ENCODE peak calls at places on chromosomes 11 and 22, in five cellular contexts. A, I, C, G and L are unnamed samples.

GRCh38 chr11:128796275-128796674 is 70.8 kb downstream of the KCNJ1 start:
- DNase-seq in A (no peak), I (no peak), C (no peak), G (no peak), L (no peak)

GRCh38 chr11:93668171-93668570 is 6.7 kb downstream of the CEP295 start:
- DNase-seq in A (no peak), I (no peak), C (no peak), G (no peak), L (no peak)

GRCh38 chr22:26043031-26043430 is 126.2 kb upstream of the SEZ6L start:
- DNase-seq in A (no peak), I (no peak), C (no peak), G (no peak), L (no peak)

GRCh38 chr11:3859373-3859881 is 4.0 kb downstream of the STIM1 start:
- DNase-seq in A (peak; percentile 53), I (no peak), C (peak; percentile 54), G (no peak), L (peak; percentile 73)

GRCh38 chr22:46073683-46074504 is 76.4 kb upstream of the PPARA start:
- DNase-seq in A (no peak), I (peak; percentile 83), C (peak; percentile 50), G (peak; percentile 43), L (peak; percentile 43)

GRCh38 chr11:67656278-67656922 is 5.9 kb upstream of the ACY3 start:
- DNase-seq in A (no peak), I (no peak), C (no peak), G (no peak), L (no peak)

GRCh38 chr22:22913989-22914388 is 26.4 kb downstream of the IGLL5 start:
- DNase-seq in A (peak; percentile 48), I (no peak), C (no peak), G (no peak), L (no peak)

GRCh38 chr11:57392421-57393105 is 2.1 kb upstream of the PRG2 start:
- DNase-seq in A (no peak), I (no peak), C (no peak), G (no peak), L (no peak)

GRCh38 chr22:32080904-32081303 is 37.8 kb downstream of the SLC5A1 start:
- DNase-seq in A (peak; percentile 24), I (no peak), C (peak; percentile 39), G (no peak), L (peak; percentile 45)

GRCh38 chr11:76277298-76278175 is 71.2 kb upstream of the WNT11 start:
- DNase-seq in A (no peak), I (no peak), C (no peak), G (no peak), L (no peak)

GRCh38 chr11:28963189-28963588 is 855.0 kb downstream of the METTL15 start:
- DNase-seq in A (no peak), I (no peak), C (no peak), G (no peak), L (no peak)

GRCh38 chr11:126115253-126115540 is 52.5 kb upstream of the CDON start:
- DNase-seq in A (no peak), I (no peak), C (peak; percentile 71), G (peak; percentile 69), L (peak; percentile 91)

GRCh38 chr11:7538466-7539454 is 25.0 kb downstream of the PPFIBP2 start:
- DNase-seq in A (no peak), I (no peak), C (no peak), G (no peak), L (no peak)

DNA sequence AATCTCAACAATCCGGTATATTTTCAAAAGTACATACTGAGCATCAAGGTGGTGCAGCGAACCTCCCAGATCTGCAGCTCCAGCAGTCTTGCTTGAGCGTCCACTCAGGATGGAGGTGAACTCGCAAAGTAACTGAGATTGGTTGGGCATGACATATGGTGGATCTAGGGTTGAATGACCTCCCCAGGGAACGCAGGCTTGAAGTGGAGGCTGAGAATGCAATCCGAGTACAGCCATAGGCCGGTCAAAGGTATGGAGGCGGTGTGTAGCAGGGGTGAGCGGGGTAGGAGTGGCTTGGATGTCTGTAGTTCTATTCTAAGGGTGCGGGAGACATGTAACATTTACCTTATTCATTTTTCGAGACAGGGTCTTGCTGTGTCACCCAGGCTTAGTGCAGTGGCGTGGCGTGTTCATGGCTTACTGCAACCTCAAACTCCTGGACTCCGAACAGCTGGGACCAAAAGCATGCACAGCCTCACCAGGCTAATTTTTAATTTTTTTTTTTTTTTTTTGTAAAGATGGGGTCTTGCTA is 631 bp upstream of the C22orf39 start:
- DNase-seq in A (peak; percentile 84), I (no peak), C (peak; percentile 57), G (no peak), L (peak; percentile 28)
- TF ChIP-seq POLR2A in A (no peak), I (no peak), C (no peak), G (no peak), L (no peak)

GRCh38 chr11:117944554-117944953 is 15.4 kb upstream of the TMPRSS13 start:
- DNase-seq in A (no peak), I (no peak), C (no peak), G (no peak), L (peak; percentile 18)
- H3K27ac ChIP-seq in A (no peak overlapping the region), I (no peak overlapping the region), C (no peak overlapping the region), G (no peak overlapping the region), L (no peak overlapping the region)

DNA sequence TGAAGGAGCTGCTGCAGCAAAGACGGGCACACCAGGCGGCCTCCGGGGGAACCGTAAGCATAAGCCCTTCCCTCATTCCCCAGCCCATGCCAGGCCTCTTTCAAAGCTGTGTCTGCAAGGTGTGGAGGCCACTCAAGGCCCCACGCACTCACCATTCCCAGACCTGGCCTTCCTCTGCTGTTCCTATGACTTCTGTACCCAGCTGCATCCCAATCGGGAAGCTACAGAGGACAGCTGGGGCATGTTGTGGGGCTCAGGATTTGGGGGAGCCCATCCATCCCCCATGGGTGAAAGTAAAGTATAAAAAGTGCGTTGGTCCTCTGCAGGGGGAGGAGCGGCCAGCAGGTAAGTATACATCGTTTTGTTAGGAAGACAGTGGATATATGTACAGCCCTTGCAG is 2.2 kb downstream of the POU2AF3 start:
- DNase-seq in A (no peak), I (no peak), C (no peak), G (no peak), L (no peak)
- TF ChIP-seq EP300 in A (no peak), I (no peak), C (no peak), G (no peak), L (no peak)

GRCh38 chr22:39311592-39312400 is 7.6 kb downstream of the RPL3 start:
- DNase-seq in A (no peak), I (no peak), C (no peak), G (no peak), L (no peak)
- TF ChIP-seq POLR2A in A (peak; percentile 81), I (no peak), C (no peak), G (no peak), L (no peak)

DNA sequence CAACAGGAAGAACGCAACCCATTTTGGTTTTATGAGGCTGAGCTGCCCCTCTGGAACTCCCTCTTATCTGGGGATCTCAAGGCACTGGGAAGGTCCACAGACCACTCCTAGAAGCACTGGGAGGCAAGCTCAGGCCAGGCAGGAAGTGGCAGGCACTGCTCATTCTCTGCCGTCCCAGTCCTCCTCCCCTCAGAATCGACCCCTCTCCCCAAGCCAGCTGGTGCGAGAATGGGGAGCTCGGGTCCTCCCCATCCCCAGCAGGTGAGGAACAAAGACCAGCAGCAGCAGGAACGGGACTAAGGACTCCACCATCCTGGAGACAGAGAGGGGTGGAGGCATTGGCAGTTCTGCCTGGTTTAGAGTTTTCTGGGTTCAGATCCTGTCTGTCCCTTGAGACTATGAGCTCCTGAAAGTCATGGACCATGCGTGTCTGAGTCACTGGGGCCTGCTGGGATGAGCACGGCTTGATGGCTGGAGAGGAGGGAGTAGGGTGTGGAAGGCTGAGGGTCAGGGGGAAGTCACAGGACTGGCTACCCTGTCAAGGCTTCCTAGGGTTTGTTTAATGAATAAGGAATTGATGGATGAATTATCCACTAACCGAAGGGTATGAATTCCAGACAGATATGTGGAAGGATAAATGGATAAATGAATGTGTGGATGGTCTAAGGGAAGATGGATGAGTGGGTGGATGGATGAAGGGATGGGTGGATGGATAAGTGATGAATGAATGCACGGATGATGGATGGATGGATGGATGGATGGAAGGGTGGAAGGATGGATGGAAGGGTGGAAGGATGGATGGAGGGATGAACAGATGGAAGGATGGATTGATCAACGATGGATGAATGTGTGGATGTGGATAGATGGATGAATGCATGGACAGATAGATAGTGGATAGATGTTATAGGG is 6.4 kb downstream of the MYEOV start:
- DNase-seq in A (peak; percentile 42), I (peak; percentile 79), C (no peak), G (no peak), L (no peak)
- H3K27ac ChIP-seq in A (peak overlapping the region; percentile 69), I (peak overlapping the region; percentile 48), C (no peak overlapping the region), G (no peak overlapping the region), L (peak overlapping the region; percentile 95)

GRCh38 chr11:2529173-2529572 is 84.4 kb downstream of the KCNQ1 start:
- DNase-seq in A (no peak), I (peak; percentile 63), C (peak; percentile 3), G (peak; percentile 3), L (no peak)

GRCh38 chr11:2526808-2527381 is 82.1 kb downstream of the KCNQ1 start:
- DNase-seq in A (peak; percentile 36), I (peak; percentile 80), C (peak; percentile 87), G (peak; percentile 14), L (peak; percentile 87)

GRCh38 chr11:2527621-2528291 is 82.9 kb downstream of the KCNQ1 start:
- DNase-seq in A (no peak), I (peak; percentile 75), C (peak; percentile 35), G (peak; percentile 15), L (no peak)

GRCh38 chr11:2529636-2530035 is 84.8 kb downstream of the KCNQ1 start:
- DNase-seq in A (no peak), I (peak; percentile 76), C (peak; percentile 6), G (peak; percentile 15), L (no peak)

GRCh38 chr11:2528301-2529050 is 83.7 kb downstream of the KCNQ1 start:
- DNase-seq in A (no peak), I (peak; percentile 65), C (peak; percentile 32), G (no peak), L (no peak)
- TF ChIP-seq EP300 in A (no peak), I (no peak), C (no peak), G (no peak), L (no peak)

DNA sequence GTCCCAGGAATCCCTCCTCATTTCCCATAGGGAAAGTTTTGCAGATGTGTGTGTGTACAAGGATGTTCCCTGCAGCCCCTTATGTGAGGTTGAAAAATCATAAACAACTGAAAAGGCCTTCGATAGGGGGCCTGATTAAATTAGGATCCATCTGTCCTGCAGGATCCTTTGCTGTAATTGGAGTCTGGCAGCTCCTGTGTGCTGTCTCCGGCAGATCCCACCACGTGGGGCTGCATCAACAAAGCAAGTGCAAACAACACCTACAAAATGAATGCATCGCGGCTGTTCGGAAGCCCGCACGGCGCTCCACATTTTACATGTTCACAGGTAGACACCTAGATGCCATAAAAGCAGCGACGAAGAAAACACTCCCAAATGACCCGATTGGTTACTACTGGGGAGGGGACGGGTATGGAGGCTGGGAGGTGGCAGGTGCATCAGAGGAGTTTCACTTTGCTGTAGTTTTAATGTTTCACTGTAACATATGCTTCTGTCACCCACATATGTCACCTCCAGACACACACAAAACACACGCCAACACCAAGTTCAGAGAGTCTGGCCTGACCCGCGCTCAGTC is 52.2 kb downstream of the NFAM1 start:
- DNase-seq in A (no peak), I (no peak), C (no peak), G (no peak), L (no peak)
- TF ChIP-seq POLR2A in A (no peak), I (no peak), C (no peak), G (no peak), L (no peak)